ENCODE peak calls at places on chromosomes 6 and 20, in nine cellular contexts. S is LNCaP clone FGC, M is epithelial cell of esophagus, O is OCI-LY7, W is neural progenitor cell, Z is fibroblast of mammary gland, J is cardiac fibroblast, F is IMR-90, U is tibial artery. I is an unnamed sample.

GRCh38 chr6:55953384-55953783 is 78.0 kb upstream of the BMP5 start:
- DNase-seq in S (peak), M (peak), O (no peak), W (no peak), Z (peak), J (peak), F (peak), U (no peak), I (peak)

GRCh38 chr6:150395388-150396009 is 26.7 kb downstream of the IYD start:
- DNase-seq in S (no peak), M (peak), O (peak), W (peak), Z (peak), J (peak), F (peak), U (no peak), I (peak)

GRCh38 chr6:43707269-43707668 is 19.7 kb upstream of the MRPS18A start:
- DNase-seq in S (no peak), M (no peak), O (no peak), W (no peak), Z (no peak), J (no peak), F (no peak), U (no peak), I (no peak)

GRCh38 chr6:24428615-24429014 is 25.9 kb downstream of the MRS2 start:
- DNase-seq in S (no peak), M (peak), O (no peak), W (no peak), Z (peak), J (peak), F (peak), U (no peak), I (no peak)

GRCh38 chr6:118697554-118697953 is 46.2 kb upstream of the CEP85L start:
- DNase-seq in S (no peak), M (no peak), O (no peak), W (no peak), Z (no peak), J (no peak), F (no peak), U (no peak), I (no peak)

GRCh38 chr6:139708342-139709199 is 334.1 kb upstream of the CITED2 start:
- DNase-seq in S (no peak), M (peak), O (no peak), W (peak), Z (peak), J (peak), F (peak), U (no peak), I (no peak)

GRCh38 chr20:15345287-15345686 is 1007.9 kb upstream of the FLRT3 start:
- DNase-seq in S (no peak), M (no peak), O (no peak), W (no peak), Z (no peak), J (no peak), F (no peak), U (no peak), I (no peak)

GRCh38 chr6:155264704-155265320 is 999 bp downstream of the CLDN20 start:
- DNase-seq in S (no peak), M (peak), O (no peak), W (no peak), Z (peak), J (no peak), F (no peak), U (no peak), I (no peak)

GRCh38 chr6:88141641-88142298 is 24.4 kb downstream of the CNR1 start:
- DNase-seq in S (no peak), M (no peak), O (peak), W (no peak), Z (no peak), J (no peak), F (no peak), U (no peak), I (peak)

GRCh38 chr20:8635048-8635572 is 433.8 kb upstream of the PLCB4 start:
- DNase-seq in S (no peak), M (no peak), O (no peak), W (no peak), Z (no peak), J (no peak), F (no peak), U (no peak), I (no peak)

GRCh38 chr6:31366693-31367470 is 9.9 kb upstream of the HLA-B start:
- DNase-seq in S (peak), M (peak), O (peak), W (peak), Z (peak), J (peak), F (peak), U (peak), I (peak)

GRCh38 chr6:31363809-31364208 is 6.8 kb upstream of the HLA-B start:
- DNase-seq in S (no peak), M (no peak), O (no peak), W (no peak), Z (no peak), J (no peak), F (no peak), U (no peak), I (no peak)

GRCh38 chr6:31362751-31363150 is 5.8 kb upstream of the HLA-B start:
- DNase-seq in S (no peak), M (no peak), O (no peak), W (no peak), Z (no peak), J (no peak), F (no peak), U (no peak), I (no peak)

GRCh38 chr6:31365864-31366263 is 8.9 kb upstream of the HLA-B start:
- DNase-seq in S (no peak), M (no peak), O (no peak), W (peak), Z (no peak), J (no peak), F (no peak), U (no peak), I (no peak)

GRCh38 chr6:31368461-31368860 is 11.5 kb upstream of the HLA-B start:
- DNase-seq in S (no peak), M (peak), O (no peak), W (no peak), Z (no peak), J (no peak), F (no peak), U (no peak), I (no peak)
- TF ChIP-seq CTCF in S (no peak), M (no peak), O (no peak), W (no peak), Z (no peak), J (no peak), F (no peak), U (no peak), I (no peak)

DNA sequence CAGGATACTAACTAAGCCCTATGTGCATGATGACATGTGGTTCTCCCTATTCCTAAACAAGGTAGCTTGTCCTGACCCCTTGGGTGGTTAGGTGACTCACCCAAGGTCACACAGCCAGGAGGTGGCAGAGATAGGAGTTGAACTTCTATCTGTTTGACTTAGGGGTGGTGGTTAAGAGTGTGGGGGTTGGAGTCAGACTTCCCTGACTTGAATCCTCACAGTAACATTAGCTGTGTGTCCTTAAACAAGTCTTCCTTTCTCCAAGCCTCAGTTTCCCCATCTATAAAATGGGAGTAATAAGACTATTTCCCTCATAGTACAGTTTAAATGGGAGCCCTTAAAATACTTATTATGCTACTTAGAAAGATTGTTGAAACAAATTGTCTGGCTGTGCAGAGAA is 21.9 kb downstream of the SLC12A5 start:
- DNase-seq in S (no peak), M (no peak), O (no peak), W (no peak), Z (no peak), J (no peak), F (no peak), U (no peak), I (no peak)
- TF ChIP-seq CTCF in S (no peak), M (no peak), O (no peak), W (no peak), Z (no peak), J (no peak), F (no peak), U (no peak), I (no peak)

GRCh38 chr20:1415667-1416468 is 23.0 kb upstream of the FKBP1A start:
- DNase-seq in S (no peak), M (peak), O (no peak), W (no peak), Z (peak), J (peak), F (peak), U (no peak), I (no peak)
- TF ChIP-seq CTCF in S (no peak), M (no peak), O (no peak), W (no peak), Z (no peak), J (no peak), F (no peak), U (no peak), I (no peak)

GRCh38 chr6:33247977-33248642 is 23.6 kb downstream of the VPS52 start:
- DNase-seq in S (peak), M (peak), O (peak), W (peak), Z (peak), J (peak), F (peak), U (peak), I (peak)

GRCh38 chr6:33248643-33248931 is 23.1 kb downstream of the VPS52 start:
- DNase-seq in S (no peak), M (peak), O (no peak), W (peak), Z (peak), J (peak), F (no peak), U (no peak), I (no peak)

GRCh38 chr6:33249732-33250625 is 21.7 kb downstream of the VPS52 start:
- DNase-seq in S (no peak), M (peak), O (no peak), W (no peak), Z (peak), J (peak), F (peak), U (peak), I (no peak)

GRCh38 chr6:33250731-33251130 is 20.9 kb downstream of the VPS52 start:
- DNase-seq in S (no peak), M (no peak), O (no peak), W (no peak), Z (no peak), J (no peak), F (no peak), U (peak), I (no peak)

GRCh38 chr6:33248932-33249731 is 22.5 kb downstream of the VPS52 start:
- DNase-seq in S (peak), M (peak), O (peak), W (peak), Z (peak), J (peak), F (peak), U (peak), I (peak)
- TF ChIP-seq CTCF in S (no peak), M (peak), O (no peak), W (no peak), Z (no peak), J (no peak), F (peak), U (no peak), I (no peak)

GRCh38 chr6:153083869-153084268 is 47.2 kb downstream of the RGS17 start:
- DNase-seq in S (no peak), M (peak), O (no peak), W (no peak), Z (no peak), J (no peak), F (no peak), U (no peak), I (no peak)

GRCh38 chr6:153086225-153086990 is 44.7 kb downstream of the RGS17 start:
- DNase-seq in S (no peak), M (no peak), O (no peak), W (no peak), Z (no peak), J (no peak), F (no peak), U (no peak), I (no peak)

GRCh38 chr6:153081914-153082313 is 49.2 kb downstream of the RGS17 start:
- DNase-seq in S (no peak), M (no peak), O (no peak), W (no peak), Z (no peak), J (no peak), F (no peak), U (no peak), I (no peak)

GRCh38 chr6:153085239-153085638 is 45.8 kb downstream of the RGS17 start:
- DNase-seq in S (no peak), M (no peak), O (no peak), W (no peak), Z (no peak), J (peak), F (no peak), U (no peak), I (no peak)

GRCh38 chr6:153084393-153084792 is 46.7 kb downstream of the RGS17 start:
- DNase-seq in S (no peak), M (peak), O (no peak), W (no peak), Z (peak), J (peak), F (peak), U (no peak), I (no peak)
- TF ChIP-seq CTCF in S (no peak), M (no peak), O (no peak), W (no peak), Z (no peak), J (no peak), F (no peak), U (no peak), I (no peak)

DNA sequence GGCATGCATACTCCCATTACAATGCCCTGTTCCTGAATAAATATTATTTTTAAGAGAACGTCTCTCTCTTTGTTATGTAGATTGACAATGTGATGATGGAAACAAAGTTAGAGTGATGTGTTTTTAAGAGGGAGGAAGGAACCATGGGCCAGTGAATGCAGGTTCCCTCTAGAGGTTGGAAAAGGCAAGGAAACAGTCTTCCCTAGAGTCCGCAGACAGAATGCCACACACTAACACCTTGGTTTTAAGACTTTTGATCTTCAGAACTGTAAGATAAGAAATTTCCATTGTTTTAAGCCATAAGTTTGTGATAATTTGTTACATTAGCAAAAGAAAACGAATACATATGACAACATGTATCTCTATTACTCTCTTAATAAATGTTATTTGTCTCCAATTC is 4.7 kb upstream of the CENPW start:
- DNase-seq in S (no peak), M (no peak), O (no peak), W (no peak), Z (no peak), J (no peak), F (no peak), U (no peak), I (no peak)
- TF ChIP-seq CTCF in S (no peak), M (no peak), O (peak), W (peak), Z (peak), J (no peak), F (no peak), U (no peak), I (no peak)

DNA sequence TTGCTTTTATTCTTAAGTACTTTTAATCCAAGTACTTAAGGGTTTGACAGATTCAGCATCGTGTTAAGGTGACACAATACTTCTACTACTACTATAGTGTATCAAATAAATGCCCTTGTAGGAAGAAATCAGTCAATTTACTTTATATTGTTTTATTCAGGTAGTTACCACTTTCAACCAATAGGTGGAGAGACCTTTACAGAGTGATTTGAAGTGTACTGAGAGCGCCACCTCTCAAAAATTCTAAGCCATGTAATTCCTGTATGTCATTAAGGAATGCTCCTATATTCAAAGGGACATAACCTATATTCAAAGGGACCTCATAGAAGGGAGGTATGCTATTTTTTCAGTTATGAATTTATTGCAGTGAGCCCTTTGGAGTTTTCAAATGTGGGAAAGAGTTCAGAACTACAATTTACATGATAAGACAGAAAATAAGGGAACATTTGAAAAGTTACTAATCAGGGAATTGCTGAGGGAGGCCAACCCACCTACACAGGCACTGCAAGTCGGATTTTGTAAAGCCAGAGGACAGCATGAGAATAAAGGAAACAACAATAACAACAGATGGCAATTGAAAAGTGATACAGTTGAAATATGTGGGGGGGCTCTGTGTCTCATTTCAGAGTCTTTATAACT is 955.6 kb downstream of the TBC1D32 start:
- DNase-seq in S (peak), M (peak), O (peak), W (peak), Z (peak), J (peak), F (no peak), U (no peak), I (peak)
- TF ChIP-seq CTCF in S (peak), M (peak), O (peak), W (peak), Z (peak), J (peak), F (peak), U (no peak), I (peak)